ENCODE peak calls at places on chromosome 7, in eight cellular contexts. K is GM23248, T is lung, Y is right cardiac atrium, U is lower lobe of right lung, L is fibroblast of lung, R is heart right ventricle, Q is breast epithelium. M is an unnamed sample.
A peak's percentile ranks its signal among the peaks of the same experiment; 100 is the strongest.

GRCh38 chr7:25389489-25390106 is 161.3 kb upstream of the NPVF start:
- DNase-seq in Q (no peak), U (no peak), Y (no peak), R (peak; percentile 21), K (peak; percentile 68), T (no peak), L (peak; percentile 18), M (no peak)

GRCh38 chr7:91632948-91633519 is 247.5 kb downstream of the MTERF1 start:
- DNase-seq in K (no peak), R (no peak), Y (no peak), L (no peak), U (no peak), T (no peak), Q (no peak), M (no peak)

GRCh38 chr7:47417122-47417480 is 164.8 kb downstream of the TNS3 start:
- DNase-seq in L (no peak), R (no peak), Q (no peak), T (no peak), K (no peak), U (no peak), Y (no peak), M (no peak)

GRCh38 chr7:104643587-104644217 is 315.3 kb downstream of the LHFPL3 start:
- DNase-seq in T (no peak), U (no peak), L (peak; percentile 3), Y (no peak), K (peak; percentile 47), R (no peak), Q (no peak), M (no peak)

GRCh38 chr7:158317238-158318205 is 270.1 kb downstream of the PTPRN2 start:
- DNase-seq in K (no peak), U (no peak), Y (peak; percentile 33), L (peak; percentile 28), R (no peak), Q (no peak), T (no peak), M (peak; percentile 17)

GRCh38 chr7:122262246-122262645 is 42.3 kb downstream of the FEZF1 start:
- DNase-seq in K (no peak), Y (no peak), T (no peak), R (no peak), Q (no peak), U (no peak), L (no peak), M (no peak)

GRCh38 chr7:19215421-19215820 is 70.2 kb upstream of the FERD3L start:
- DNase-seq in T (no peak), K (peak; percentile 84), R (no peak), Q (no peak), L (peak; percentile 86), Y (no peak), U (no peak), M (peak; percentile 83)

GRCh38 chr7:157876469-157877285 is 539.9 kb downstream of the DNAJB6 start:
- DNase-seq in T (no peak), L (no peak), U (no peak), R (no peak), Y (no peak), K (no peak), Q (no peak), M (no peak)

GRCh38 chr7:119377-120163 is 72.8 kb upstream of the FAM20C start:
- DNase-seq in L (no peak), R (peak; percentile 62), U (peak; percentile 82), Q (no peak), K (no peak), T (no peak), Y (peak; percentile 74), M (no peak)

GRCh38 chr7:1950623-1951523 is 280.8 kb downstream of the ELFN1 start:
- DNase-seq in L (peak; percentile 38), K (no peak), U (peak; percentile 67), Q (no peak), T (no peak), R (peak; percentile 30), Y (peak; percentile 74), M (no peak)

GRCh38 chr7:152103691-152104090 is 78.2 kb downstream of the GALNT11 start:
- DNase-seq in U (no peak), L (peak; percentile 8), Q (no peak), K (no peak), T (no peak), R (no peak), Y (no peak), M (no peak)

GRCh38 chr7:66921396-66921917 is 432 bp downstream of the TMEM248 start:
- DNase-seq in R (peak; percentile 58), Q (no peak), Y (peak; percentile 73), L (peak; percentile 55), U (no peak), T (peak; percentile 65), K (peak; percentile 71), M (no peak)

GRCh38 chr7:143245123-143245522 is 18.1 kb upstream of the GSTK1 start:
- DNase-seq in U (no peak), Y (no peak), Q (no peak), L (peak; percentile 15), R (no peak), T (no peak), K (peak; percentile 74), M (no peak)

GRCh38 chr7:77538186-77538907 is 1.3 kb downstream of the PTPN12 start:
- DNase-seq in L (peak; percentile 91), K (peak; percentile 97), T (peak; percentile 92), R (peak; percentile 91), Y (peak; percentile 92), Q (peak; percentile 83), U (peak; percentile 89), M (peak; percentile 86)
- H3K27ac ChIP-seq in L (peak overlapping the region; percentile 95), K (peak overlapping the region; percentile 89), T (peak overlapping the region; percentile 100), R (peak overlapping the region; percentile 100), Y (peak overlapping the region; percentile 99), Q (peak overlapping the region; percentile 91), U (peak overlapping the region; percentile 98), M (peak overlapping the region; percentile 89)

DNA sequence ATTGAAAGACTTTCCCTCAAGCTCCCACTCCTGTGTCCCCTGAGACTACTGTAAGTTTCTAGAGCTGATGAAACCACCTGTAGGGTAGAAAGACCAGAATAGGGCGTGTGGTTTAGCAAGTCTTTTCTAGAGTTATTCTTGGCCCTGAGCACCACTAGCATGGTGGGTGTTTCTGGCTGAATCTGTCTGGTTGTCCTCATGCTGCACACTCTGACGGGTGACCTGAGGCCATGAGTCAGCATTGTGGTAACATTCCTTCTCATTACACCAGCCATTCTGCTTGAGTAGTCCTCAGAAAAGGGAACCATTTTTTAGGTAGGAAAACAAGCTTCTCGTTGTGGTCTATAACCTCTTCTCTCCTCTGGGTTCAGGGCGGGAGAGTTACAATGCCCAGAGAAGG is 250.3 kb downstream of the SNX13 start:
- DNase-seq in R (no peak), Y (no peak), K (peak; percentile 90), Q (no peak), L (peak; percentile 99), U (no peak), T (no peak), M (peak; percentile 55)
- H3K27ac ChIP-seq in R (no peak overlapping the region), Y (no peak overlapping the region), K (peak overlapping the region; percentile 66), Q (no peak overlapping the region), L (no peak overlapping the region), U (no peak overlapping the region), T (no peak overlapping the region), M (peak overlapping the region; percentile 44)

GRCh38 chr7:132258231-132258630 is 318.0 kb downstream of the PLXNA4 start:
- DNase-seq in Q (no peak), U (no peak), Y (peak; percentile 74), K (no peak), R (no peak), L (no peak), T (no peak), M (no peak)

GRCh38 chr7:132257253-132257652 is 319.0 kb downstream of the PLXNA4 start:
- DNase-seq in T (no peak), K (no peak), Y (no peak), Q (no peak), U (no peak), L (peak; percentile 33), R (no peak), M (no peak)

GRCh38 chr7:132255084-132255483 is 321.2 kb downstream of the PLXNA4 start:
- DNase-seq in L (no peak), R (no peak), T (no peak), K (no peak), Q (no peak), Y (no peak), U (peak; percentile 45), M (no peak)

GRCh38 chr7:132255898-132256297 is 320.4 kb downstream of the PLXNA4 start:
- DNase-seq in K (no peak), R (peak; percentile 24), Q (no peak), T (peak; percentile 44), L (no peak), U (peak; percentile 52), Y (peak; percentile 73), M (no peak)

DNA sequence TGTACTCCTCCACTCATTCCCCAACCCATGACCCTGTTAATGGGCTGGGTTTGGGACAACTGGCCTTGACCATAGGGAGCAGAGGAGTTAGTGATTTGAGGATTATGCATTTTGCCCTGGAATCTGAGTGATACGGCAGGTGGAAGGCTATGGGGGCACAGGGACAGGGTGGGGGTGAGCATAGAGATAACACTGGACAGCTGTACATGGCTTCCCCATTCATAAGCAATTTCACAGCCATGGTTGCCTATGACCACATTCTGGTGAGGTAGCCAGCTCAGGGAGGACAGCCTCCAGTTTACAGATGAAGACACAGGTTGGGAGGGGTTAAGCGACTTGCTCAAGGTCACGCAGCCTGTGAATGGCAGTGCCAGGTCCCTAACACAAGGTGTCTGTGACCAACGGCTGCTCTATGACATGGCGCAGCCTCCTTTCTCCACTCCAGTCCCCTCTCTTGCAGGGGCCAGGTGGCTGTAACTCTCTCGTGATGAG is 319.5 kb downstream of the PLXNA4 start:
- DNase-seq in Y (no peak), K (no peak), U (no peak), Q (no peak), T (no peak), L (no peak), R (no peak), M (no peak)
- H3K27ac ChIP-seq in Y (no peak overlapping the region), K (no peak overlapping the region), U (no peak overlapping the region), Q (no peak overlapping the region), T (no peak overlapping the region), L (no peak overlapping the region), R (no peak overlapping the region), M (no peak overlapping the region)

GRCh38 chr7:108451296-108451848 is 4.9 kb downstream of the NRCAM start:
- DNase-seq in K (no peak), L (no peak), R (no peak), Q (no peak), U (no peak), Y (no peak), T (no peak), M (no peak)

GRCh38 chr7:108452707-108453106 is 3.5 kb downstream of the NRCAM start:
- DNase-seq in U (no peak), Q (no peak), R (no peak), Y (no peak), K (peak; percentile 58), L (peak; percentile 43), T (no peak), M (no peak)

GRCh38 chr7:108454674-108455523 is 1.3 kb downstream of the NRCAM start:
- DNase-seq in U (peak; percentile 42), L (peak; percentile 54), K (peak; percentile 48), T (no peak), Q (no peak), R (no peak), Y (peak; percentile 36), M (peak; percentile 16)

GRCh38 chr7:108454317-108454673 is 1.9 kb downstream of the NRCAM start:
- DNase-seq in Y (no peak), Q (no peak), R (no peak), T (no peak), K (no peak), L (no peak), U (no peak), M (no peak)

DNA sequence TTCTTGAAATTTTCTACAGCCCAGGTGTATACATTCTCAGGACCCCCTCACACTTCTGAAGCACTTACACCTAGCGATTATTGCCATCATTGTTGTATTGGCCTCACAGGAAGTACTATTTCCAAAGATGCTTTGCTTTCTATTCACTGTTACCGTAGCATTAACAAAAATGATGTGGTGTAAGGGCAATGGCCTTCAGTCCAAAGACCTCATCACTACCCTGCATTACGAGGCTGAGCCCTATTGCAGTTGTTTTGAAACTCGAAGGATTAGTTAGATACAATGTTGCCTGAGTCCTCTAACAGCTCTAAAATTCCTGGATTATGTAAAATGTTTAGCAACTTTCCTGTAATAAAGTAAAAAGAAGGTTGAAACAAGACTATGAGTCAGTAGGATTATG is 2.9 kb downstream of the NRCAM start:
- DNase-seq in L (no peak), U (no peak), Q (no peak), K (no peak), R (no peak), Y (no peak), T (no peak), M (no peak)
- H3K27ac ChIP-seq in L (no peak overlapping the region), U (no peak overlapping the region), Q (no peak overlapping the region), K (no peak overlapping the region), R (no peak overlapping the region), Y (no peak overlapping the region), T (no peak overlapping the region), M (no peak overlapping the region)